ENCODE peak calls at places on chromosome 13, in seven cellular contexts. C, R, L, I, K, T and W are unnamed samples.
A peak's percentile ranks its signal among the peaks of the same experiment; 100 is the strongest.

GRCh38 chr13:79404985-79405384 is 1.1 kb downstream of the RBM26 start:
- DNase-seq in I (no peak), L (no peak), K (no peak), T (no peak), C (no peak), R (no peak), W (no peak)

GRCh38 chr13:47901451-47901850 is 99.6 kb downstream of the SUCLA2 start:
- DNase-seq in C (no peak), I (no peak), R (no peak), T (no peak), L (no peak), K (no peak), W (no peak)

GRCh38 chr13:27704681-27705080 is 83.0 kb downstream of the POLR1D start:
- DNase-seq in T (no peak), L (no peak), R (no peak), K (no peak), C (no peak), I (no peak), W (no peak)

GRCh38 chr13:76887070-76887563 is 912 bp upstream of the KCTD12 start:
- DNase-seq in I (peak; percentile 87), T (no peak), L (no peak), R (no peak), C (no peak), K (no peak), W (no peak)

GRCh38 chr13:28735481-28736029 is 16.8 kb upstream of the SLC46A3 start:
- DNase-seq in L (no peak), T (no peak), C (no peak), R (no peak), I (no peak), K (no peak), W (no peak)

GRCh38 chr13:29493796-29494195 is 101.7 kb downstream of the SLC7A1 start:
- DNase-seq in R (no peak), C (no peak), K (no peak), T (no peak), L (no peak), I (no peak), W (no peak)

GRCh38 chr13:105778196-105778595 is 757.3 kb downstream of the EFNB2 start:
- DNase-seq in I (no peak), C (no peak), T (no peak), L (no peak), R (no peak), K (no peak), W (peak; percentile 28)

GRCh38 chr13:22449251-22449650 is 731.5 kb upstream of the SGCG start:
- DNase-seq in L (no peak), K (no peak), I (no peak), T (no peak), C (no peak), R (no peak), W (no peak)

GRCh38 chr13:92994056-92994455 is 232.6 kb upstream of the GPC6 start:
- DNase-seq in I (no peak), R (no peak), K (no peak), L (no peak), T (no peak), C (no peak), W (peak; percentile 27)

GRCh38 chr13:102452831-102453230 is 51.0 kb upstream of the FGF14 start:
- DNase-seq in C (no peak), L (no peak), R (no peak), K (no peak), I (no peak), T (no peak), W (no peak)

GRCh38 chr13:93227906-93228801 is 1.5 kb downstream of the GPC6 start:
- DNase-seq in L (no peak), C (peak; percentile 22), K (no peak), I (peak; percentile 89), T (peak; percentile 34), R (no peak), W (peak; percentile 92)

GRCh38 chr13:50589651-50590054 is 253.8 kb downstream of the DLEU7 start:
- DNase-seq in C (no peak), R (no peak), L (no peak), T (no peak), I (no peak), K (no peak), W (peak; percentile 78)

GRCh38 chr13:90365130-90365529 is 982.4 kb upstream of the MIR17HG start:
- DNase-seq in R (no peak), I (no peak), K (no peak), T (no peak), L (no peak), C (no peak), W (peak; percentile 49)

GRCh38 chr13:85693889-85694511 is 105.2 kb downstream of the SLITRK6 start:
- DNase-seq in I (no peak), L (no peak), R (no peak), C (no peak), K (no peak), T (no peak), W (no peak)

GRCh38 chr13:30991922-30992321 is 59.5 kb downstream of the TEX26 start:
- DNase-seq in C (no peak), T (no peak), L (no peak), K (no peak), I (no peak), R (no peak), W (no peak)

GRCh38 chr13:39274926-39275325 is 236.7 kb downstream of the NHLRC3 start:
- DNase-seq in I (no peak), T (no peak), R (no peak), K (no peak), L (no peak), C (no peak), W (no peak)

GRCh38 chr13:44555207-44555606 is 20.9 kb downstream of the TSC22D1 start:
- DNase-seq in K (no peak), C (no peak), L (no peak), T (no peak), R (no peak), I (peak; percentile 36), W (no peak)

GRCh38 chr13:32530841-32531253 is 7.7 kb downstream of the N4BP2L2 start:
- DNase-seq in R (no peak), C (no peak), I (no peak), L (no peak), K (no peak), T (no peak), W (peak; percentile 77)

GRCh38 chr13:78022164-78022877 is 103.7 kb upstream of the EDNRB start:
- DNase-seq in L (peak; percentile 16), I (no peak), C (no peak), T (no peak), R (no peak), K (no peak), W (peak; percentile 82)

GRCh38 chr13:44197791-44198770 is 175.5 kb upstream of the SERP2 start:
- DNase-seq in C (no peak), T (no peak), I (no peak), L (no peak), R (no peak), K (no peak), W (peak; percentile 21)

GRCh38 chr13:22173605-22174004 is 502.7 kb downstream of the FGF9 start:
- DNase-seq in K (no peak), C (no peak), L (no peak), T (no peak), I (no peak), R (no peak), W (no peak)

GRCh38 chr13:65710514-65710913 is 1519.6 kb downstream of the PCDH9 start:
- DNase-seq in T (no peak), R (no peak), C (no peak), K (no peak), I (no peak), L (no peak), W (no peak)

GRCh38 chr13:60795219-60795618 is 398.2 kb downstream of the TDRD3 start:
- DNase-seq in I (no peak), T (no peak), L (no peak), K (no peak), C (no peak), R (no peak), W (no peak)

GRCh38 chr13:77379508-77379907 is 52.6 kb upstream of the MYCBP2 start:
- DNase-seq in L (no peak), C (no peak), I (no peak), R (no peak), K (no peak), T (no peak), W (no peak)

GRCh38 chr13:33728271-33729037 is 89.5 kb upstream of the RFC3 start:
- DNase-seq in R (no peak), K (no peak), I (no peak), T (no peak), L (no peak), C (peak; percentile 59), W (peak; percentile 5)

GRCh38 chr13:29969286-29969685 is 118.9 kb upstream of the UBL3 start:
- DNase-seq in K (no peak), R (no peak), I (no peak), L (no peak), T (no peak), C (no peak), W (peak; percentile 82)

GRCh38 chr13:110711778-110712070 is 1.8 kb upstream of the ING1 start:
- DNase-seq in K (no peak), C (no peak), T (no peak), R (no peak), L (no peak), I (no peak), W (peak; percentile 16)

GRCh38 chr13:30832845-30833332 is 73.2 kb upstream of the MEDAG start:
- DNase-seq in R (peak; percentile 72), C (no peak), T (peak; percentile 51), L (peak; percentile 26), K (no peak), I (peak; percentile 92), W (peak; percentile 66)

GRCh38 chr13:52011690-52012511 is at the start of gene ALG11:
- DNase-seq in I (peak; percentile 100), C (peak; percentile 99), K (peak; percentile 99), T (peak; percentile 89), L (peak; percentile 100), R (peak; percentile 100), W (peak; percentile 98)

GRCh38 chr13:78326608-78327007 is 276.7 kb downstream of the POU4F1 start:
- DNase-seq in I (no peak), K (no peak), T (no peak), L (no peak), C (no peak), R (no peak), W (peak; percentile 23)

GRCh38 chr13:63307239-63307638 is 1891.6 kb upstream of the PCDH20 start:
- DNase-seq in R (no peak), L (no peak), I (no peak), K (no peak), T (no peak), C (no peak), W (no peak)